ENCODE peak calls at places on chromosomes 7 and 10, in four cellular contexts. E is uterus, U is neural progenitor cell, C is ascending aorta. O is an unnamed sample.

GRCh38 chr7:17583786-17584185 is 285.3 kb downstream of the AHR start:
- DNase-seq in E (no peak), C (no peak), U (no peak), O (no peak)

GRCh38 chr7:105477908-105478307 is 44.2 kb downstream of the PUS7 start:
- DNase-seq in U (no peak), C (no peak), E (no peak), O (no peak)

GRCh38 chr7:79909124-79909641 is 225.4 kb upstream of the GNAI1 start:
- DNase-seq in C (no peak), E (no peak), U (no peak), O (no peak)

GRCh38 chr7:150514748-150515222 is at the start of gene GIMAP7:
- DNase-seq in E (peak; percentile 31), C (no peak), U (no peak), O (no peak)

GRCh38 chr10:97734021-97734420 is 2.9 kb upstream of the ZFYVE27 start:
- DNase-seq in E (no peak), U (no peak), C (no peak), O (no peak)

GRCh38 chr7:54882121-54882520 is 123.1 kb upstream of the SEC61G start:
- DNase-seq in E (no peak), U (no peak), C (no peak), O (no peak)

GRCh38 chr10:105068497-105068896 is 427.4 kb downstream of the SORCS3 start:
- DNase-seq in C (no peak), E (no peak), U (no peak), O (no peak)

GRCh38 chr7:7639847-7640220 is 718 bp upstream of the UMAD1 start:
- DNase-seq in C (peak; percentile 63), U (no peak), E (no peak), O (no peak)

GRCh38 chr7:21939136-21939857 is 6.4 kb downstream of the CDCA7L start:
- DNase-seq in U (no peak), E (no peak), C (no peak), O (no peak)

GRCh38 chr10:35271086-35271834 is 65.0 kb upstream of the CCNY start:
- DNase-seq in E (no peak), C (no peak), U (peak; percentile 29), O (no peak)

GRCh38 chr10:68330852-68331454 is 911 bp upstream of the HNRNPH3 start:
- DNase-seq in U (peak; percentile 9), C (peak; percentile 77), E (peak; percentile 66), O (no peak)

GRCh38 chr10:79985481-79986072 is 36.7 kb upstream of the SFTPD start:
- DNase-seq in C (no peak), U (no peak), E (no peak), O (no peak)

GRCh38 chr10:120505056-120505455 is 48.0 kb downstream of the PLPP4 start:
- DNase-seq in C (no peak), E (no peak), U (peak; percentile 18), O (no peak)

GRCh38 chr10:12645449-12645848 is 296.1 kb downstream of the CAMK1D start:
- DNase-seq in U (no peak), C (no peak), E (no peak), O (no peak)

GRCh38 chr7:82549616-82550285 is 106.2 kb upstream of the CACNA2D1 start:
- DNase-seq in C (no peak), U (no peak), E (no peak), O (no peak)

GRCh38 chr7:8190121-8190895 is 71.7 kb downstream of the ICA1 start:
- DNase-seq in U (peak; percentile 78), E (peak; percentile 38), C (no peak), O (no peak)

GRCh38 chr10:103367379-103367781 is 396 bp upstream of the TAF5 start:
- DNase-seq in U (no peak), C (no peak), E (no peak), O (no peak)

GRCh38 chr7:15000157-15000556 is 97.6 kb upstream of the DGKB start:
- DNase-seq in U (no peak), E (no peak), C (no peak), O (no peak)

GRCh38 chr7:26713981-26714380 is 150.4 kb downstream of the SKAP2 start:
- DNase-seq in C (no peak), U (no peak), E (no peak), O (no peak)

GRCh38 chr10:23191764-23192395 is at the start of gene PTF1A:
- DNase-seq in E (no peak), U (peak; percentile 51), C (no peak), O (no peak)

GRCh38 chr7:116897661-116898060 is 35.3 kb downstream of the CAPZA2 start:
- DNase-seq in C (no peak), U (no peak), E (no peak), O (no peak)

GRCh38 chr10:76657337-76658012 is 980.1 kb downstream of the KCNMA1 start:
- DNase-seq in E (no peak), C (no peak), U (no peak), O (no peak)

GRCh38 chr7:31767686-31768358 is 80.8 kb downstream of the PPP1R17 start:
- DNase-seq in C (no peak), E (no peak), U (peak; percentile 83), O (no peak)

GRCh38 chr7:16841681-16842080 is 36.9 kb upstream of the AGR2 start:
- DNase-seq in E (no peak), C (no peak), U (no peak), O (no peak)

GRCh38 chr7:101381549-101381948 is 18.9 kb downstream of the COL26A1 start:
- DNase-seq in C (no peak), U (no peak), E (no peak), O (no peak)

GRCh38 chr10:29691564-29692064 is 56.8 kb upstream of the SVIL start:
- DNase-seq in E (peak; percentile 82), U (no peak), C (peak; percentile 73), O (no peak)

GRCh38 chr7:36155811-36156361 is 2.8 kb downstream of the EEPD1 start:
- DNase-seq in E (peak; percentile 46), C (peak; percentile 71), U (peak; percentile 32), O (no peak)

GRCh38 chr7:132380065-132380464 is 196.2 kb downstream of the PLXNA4 start:
- DNase-seq in E (peak; percentile 60), C (peak; percentile 71), U (peak; percentile 22), O (no peak)

GRCh38 chr7:66557214-66558200 is 71.2 kb upstream of the KCTD7 start:
- DNase-seq in C (peak; percentile 80), U (peak; percentile 78), E (peak; percentile 67), O (no peak)

GRCh38 chr7:80134105-80134535 is 511 bp upstream of the GNAI1 start:
- DNase-seq in C (no peak), U (no peak), E (no peak), O (peak; percentile 36)

GRCh38 chr10:91196268-91197043 is 24.0 kb upstream of the PCGF5 start:
- DNase-seq in E (no peak), C (no peak), U (no peak), O (no peak)

GRCh38 chr10:132846631-132847415 is 60.9 kb upstream of the NKX6-2 start:
- DNase-seq in U (no peak), E (no peak), C (peak; percentile 49), O (no peak)

DNA sequence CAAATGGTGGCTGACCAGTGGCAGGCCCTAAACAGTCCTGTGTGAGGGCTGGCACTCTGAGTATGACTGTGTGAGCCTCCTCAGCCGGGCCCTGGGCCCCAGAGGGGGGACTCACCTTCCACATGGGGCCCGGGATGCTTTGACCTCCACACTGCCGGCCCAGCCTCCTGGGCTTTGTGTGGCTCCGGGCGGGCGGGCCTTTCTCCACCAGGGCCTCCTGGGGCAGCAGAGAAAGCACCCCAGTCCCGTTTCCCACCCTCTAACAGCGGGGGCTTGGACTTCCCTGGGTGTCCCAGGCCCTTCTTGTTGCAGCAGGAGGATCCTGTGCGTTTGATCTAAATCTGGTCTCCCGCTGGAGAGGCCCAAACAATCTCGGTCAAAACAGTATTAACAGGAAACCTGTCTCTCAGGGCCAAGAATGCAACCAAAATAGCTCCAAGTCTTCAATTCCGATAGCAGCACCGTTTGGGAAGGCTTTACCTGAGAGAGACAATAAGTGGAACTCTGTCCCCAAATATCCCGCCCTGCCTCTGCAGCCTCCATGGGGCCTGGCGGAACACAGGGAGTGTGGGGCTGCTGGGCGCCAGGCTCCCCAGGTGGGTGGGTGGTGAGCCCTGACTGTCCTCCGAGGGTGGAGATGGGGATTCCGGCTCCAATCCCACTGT is 104.8 kb upstream of the ZNF32 start:
- DNase-seq in U (no peak), E (no peak), C (no peak), O (no peak)
- H3K27me3 ChIP-seq in U (no peaks in the 10 kb centered on the region), E (no peaks in the 10 kb centered on the region), C (no peaks in the 10 kb centered on the region), O (no peaks in the 10 kb centered on the region)

DNA sequence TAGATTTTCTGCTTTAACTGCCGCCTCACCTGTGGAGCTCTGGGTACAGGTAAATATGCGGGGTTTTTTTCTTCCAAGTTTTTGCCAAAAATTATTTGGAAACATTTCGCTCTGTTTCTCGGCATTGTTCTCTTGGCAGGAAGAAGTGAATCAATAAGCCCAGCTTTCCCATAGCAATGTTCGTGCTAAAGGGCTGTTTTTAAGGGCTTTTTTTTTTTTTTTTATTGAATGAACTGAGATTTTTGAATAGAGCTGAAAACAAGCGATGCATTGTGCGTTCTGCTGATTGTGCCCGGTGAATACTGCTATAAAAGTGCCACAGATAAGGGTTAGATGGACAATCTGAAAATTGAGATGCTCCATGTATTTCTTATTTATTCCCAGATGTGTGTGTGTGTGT is 30.4 kb downstream of the KIAA1217 start:
- DNase-seq in C (no peak), U (no peak), E (no peak), O (no peak)
- H3K4me1 ChIP-seq in C (peaks cover 2% of the 10 kb centered on the region), U (peaks cover 43% of the 10 kb centered on the region), E (no peaks in the 10 kb centered on the region), O (peaks cover 35% of the 10 kb centered on the region)

GRCh38 chr7:158749396-158749795 is 44.8 kb upstream of the NCAPG2 start:
- DNase-seq in C (no peak), U (no peak), E (no peak), O (no peak)

GRCh38 chr7:158745057-158745715 is 40.6 kb upstream of the NCAPG2 start:
- DNase-seq in U (no peak), E (no peak), C (no peak), O (no peak)

GRCh38 chr7:158746957-158747356 is 42.4 kb upstream of the NCAPG2 start:
- DNase-seq in U (no peak), E (no peak), C (no peak), O (no peak)

GRCh38 chr7:158748335-158748734 is 43.7 kb upstream of the NCAPG2 start:
- DNase-seq in C (no peak), E (no peak), U (no peak), O (no peak)

DNA sequence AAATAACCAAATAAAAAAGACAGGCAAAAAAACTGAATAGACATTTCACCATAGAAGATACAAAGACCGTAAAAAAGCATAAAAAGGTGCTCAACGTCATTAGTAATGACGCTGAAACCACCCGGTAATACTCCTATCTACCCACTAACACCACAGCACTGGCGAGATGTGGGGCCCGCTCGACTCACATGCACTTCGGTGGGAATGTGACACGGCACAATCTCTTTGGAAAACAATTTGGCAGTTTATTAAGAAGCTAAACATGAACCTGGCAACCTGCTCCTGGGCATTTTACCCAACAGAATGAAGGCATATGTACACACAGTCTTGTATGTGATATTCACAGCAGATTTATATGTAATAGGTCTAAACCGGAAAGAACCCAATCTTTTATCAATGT is 42.8 kb upstream of the NCAPG2 start:
- DNase-seq in C (no peak), E (no peak), U (no peak), O (no peak)
- H3K4me3 ChIP-seq in C (no peak overlapping the region), E (no peak overlapping the region), U (no peak overlapping the region), O (no peak overlapping the region)

GRCh38 chr10:27746364-27747095 is 911 bp upstream of the MKX start:
- DNase-seq in E (no peak), C (no peak), U (peak; percentile 32), O (no peak)

GRCh38 chr10:27747096-27747451 is 1.5 kb upstream of the MKX start:
- DNase-seq in E (no peak), U (peak; percentile 64), C (no peak), O (no peak)

GRCh38 chr10:27744478-27745379 is 890 bp downstream of the MKX start:
- DNase-seq in C (peak; percentile 80), E (peak; percentile 17), U (peak; percentile 84), O (no peak)

GRCh38 chr10:27745380-27745718 is 270 bp downstream of the MKX start:
- DNase-seq in U (no peak), C (no peak), E (no peak), O (no peak)

GRCh38 chr10:27745719-27746363 is at the start of gene MKX:
- DNase-seq in E (peak; percentile 18), C (peak; percentile 83), U (peak; percentile 93), O (no peak)
- H3K27me3 ChIP-seq in E (peaks cover 30% of the 10 kb centered on the region), C (no peaks in the 10 kb centered on the region), U (peaks cover 100% of the 10 kb centered on the region), O (no peaks in the 10 kb centered on the region)